ENCODE peak calls at places on chromosomes 12 and 14, in eight cellular contexts. S is suprapubic skin, E is transverse colon, F is HCT116, R is GM23338, K is endothelial cell of umbilical vein, H is upper lobe of left lung, X is stomach. W is an unnamed sample. For H3K36me3, the result is how much of the 10 kb centered on the place peaks cover.

GRCh38 chr12:39395866-39396265 is 47.1 kb downstream of the KIF21A start:
- DNase-seq in S (no peak), E (no peak), F (no peak), R (no peak), K (no peak), H (no peak), X (no peak), W (no peak)

GRCh38 chr12:132366341-132366861 is 37.0 kb upstream of the GALNT9 start:
- DNase-seq in S (no peak), E (no peak), F (no peak), R (no peak), K (no peak), H (no peak), X (no peak), W (no peak)

GRCh38 chr12:68236421-68237059 is 10.9 kb upstream of the IL26 start:
- DNase-seq in S (no peak), E (no peak), F (no peak), R (no peak), K (peak), H (no peak), X (no peak), W (no peak)

GRCh38 chr14:101237241-101237616 is 324.1 kb upstream of the DIO3 start:
- DNase-seq in S (peak), E (no peak), F (no peak), R (no peak), K (no peak), H (no peak), X (no peak), W (no peak)

GRCh38 chr12:112317481-112317880 is 64.8 kb downstream of the HECTD4 start:
- DNase-seq in S (no peak), E (no peak), F (no peak), R (no peak), K (no peak), H (no peak), X (no peak), W (no peak)

GRCh38 chr12:6532051-6532926 is 2.0 kb upstream of the GAPDH start:
- DNase-seq in S (no peak), E (peak), F (peak), R (peak), K (peak), H (peak), X (peak), W (no peak)

GRCh38 chr14:36519431-36520321 is at the start of gene NKX2-1:
- DNase-seq in S (no peak), E (no peak), F (no peak), R (peak), K (no peak), H (peak), X (no peak), W (peak)

GRCh38 chr12:24071842-24072241 is 122.4 kb upstream of the SOX5 start:
- DNase-seq in S (no peak), E (no peak), F (no peak), R (no peak), K (no peak), H (no peak), X (no peak), W (no peak)

GRCh38 chr14:61706096-61706690 is 10.9 kb downstream of the HIF1A start:
- DNase-seq in S (no peak), E (no peak), F (no peak), R (no peak), K (no peak), H (no peak), X (no peak), W (no peak)

GRCh38 chr14:21091784-21092146 is 6.7 kb downstream of the ZNF219 start:
- DNase-seq in S (no peak), E (no peak), F (no peak), R (no peak), K (no peak), H (no peak), X (no peak), W (no peak)

GRCh38 chr12:79326225-79326624 is 364.5 kb downstream of the PAWR start:
- DNase-seq in S (no peak), E (no peak), F (no peak), R (no peak), K (no peak), H (no peak), X (no peak), W (no peak)

GRCh38 chr12:15278816-15279658 is 43.3 kb upstream of the PTPRO start:
- DNase-seq in S (peak), E (peak), F (no peak), R (no peak), K (peak), H (peak), X (peak), W (peak)

GRCh38 chr14:53109028-53109687 is 44.0 kb downstream of the DDHD1 start:
- DNase-seq in S (no peak), E (peak), F (no peak), R (no peak), K (peak), H (no peak), X (no peak), W (no peak)

GRCh38 chr12:26403601-26404000 is 208.2 kb downstream of the SSPN start:
- DNase-seq in S (no peak), E (no peak), F (no peak), R (no peak), K (no peak), H (no peak), X (no peak), W (no peak)

GRCh38 chr12:113372371-113372770 is 14.0 kb downstream of the PLBD2 start:
- DNase-seq in S (no peak), E (no peak), F (no peak), R (no peak), K (no peak), H (no peak), X (no peak), W (no peak)

GRCh38 chr12:50453872-50454271 is 50.9 kb upstream of the DIP2B start:
- DNase-seq in S (no peak), E (no peak), F (no peak), R (no peak), K (no peak), H (no peak), X (no peak), W (no peak)

GRCh38 chr12:101299346-101299745 is 19.4 kb downstream of the UTP20 start:
- DNase-seq in S (no peak), E (no peak), F (no peak), R (no peak), K (no peak), H (no peak), X (no peak), W (no peak)

GRCh38 chr12:50086148-50086547 is 1.0 kb downstream of the SMARCD1 start:
- DNase-seq in S (no peak), E (no peak), F (no peak), R (no peak), K (no peak), H (no peak), X (no peak), W (no peak)

GRCh38 chr12:119693006-119693405 is 25.1 kb downstream of the PRKAB1 start:
- DNase-seq in S (no peak), E (peak), F (no peak), R (no peak), K (peak), H (peak), X (peak), W (no peak)

GRCh38 chr12:80509781-80510556 is 65.9 kb downstream of the PTPRQ start:
- DNase-seq in S (no peak), E (no peak), F (no peak), R (no peak), K (no peak), H (no peak), X (no peak), W (no peak)

GRCh38 chr12:6647083-6647604 is at the start of gene ACRBP:
- DNase-seq in S (no peak), E (peak), F (no peak), R (peak), K (peak), H (peak), X (peak), W (no peak)

GRCh38 chr12:56300644-56301464 is 724 bp upstream of the CS start:
- DNase-seq in S (no peak), E (no peak), F (no peak), R (peak), K (no peak), H (no peak), X (no peak), W (peak)

GRCh38 chr12:56297400-56297799 is 2.7 kb downstream of the CS start:
- DNase-seq in S (no peak), E (no peak), F (no peak), R (no peak), K (no peak), H (no peak), X (no peak), W (no peak)

GRCh38 chr12:56299308-56299852 is 750 bp downstream of the CS start:
- DNase-seq in S (no peak), E (peak), F (no peak), R (no peak), K (no peak), H (peak), X (no peak), W (no peak)

GRCh38 chr12:56298828-56299227 is 1.3 kb downstream of the CS start:
- DNase-seq in S (no peak), E (no peak), F (no peak), R (no peak), K (no peak), H (no peak), X (no peak), W (no peak)

DNA sequence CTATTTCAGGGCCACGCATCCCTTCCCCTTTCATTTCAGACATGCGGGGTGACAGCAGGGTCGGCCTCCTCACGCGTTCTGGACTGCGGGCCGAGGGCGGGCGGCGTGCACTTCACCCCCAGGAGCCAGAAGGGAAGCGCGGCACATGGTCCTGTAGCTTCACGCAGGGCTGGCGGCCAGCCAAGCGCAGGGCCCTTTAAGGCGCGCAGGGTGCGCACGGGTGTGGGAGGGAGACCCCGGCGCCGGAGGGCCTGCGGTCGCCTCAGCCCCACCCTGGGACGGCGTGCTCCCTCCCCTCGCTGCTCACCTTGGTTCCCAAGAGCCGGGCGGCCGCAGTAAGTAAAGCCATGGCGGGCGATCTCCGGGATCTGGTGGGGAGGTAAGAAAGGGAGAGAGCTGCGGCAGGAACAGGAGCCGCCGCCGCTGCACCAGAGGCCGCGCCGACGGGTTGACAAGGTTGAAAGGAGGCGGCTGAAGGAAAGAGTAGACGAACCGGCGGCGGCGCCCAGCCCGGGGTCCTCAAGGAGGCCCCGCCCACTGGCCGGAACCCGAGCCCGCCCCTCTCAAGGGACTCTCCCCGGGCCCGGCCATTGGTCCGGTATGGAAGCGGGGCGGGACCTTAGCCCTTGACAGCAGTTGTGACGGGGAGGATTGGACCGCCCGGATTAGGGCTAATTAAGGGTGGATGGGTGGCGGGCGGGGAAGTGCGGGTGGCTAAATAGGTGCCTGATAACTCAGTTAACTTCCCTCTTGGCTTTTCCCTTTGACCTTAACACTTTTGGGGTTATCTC is at the start of gene CS:
- DNase-seq in S (peak), E (peak), F (peak), R (peak), K (peak), H (peak), X (peak), W (peak)
- TF ChIP-seq CTCF in S (no peak), E (no peak), F (no peak), R (no peak), K (no peak), H (peak), X (no peak), W (no peak)

GRCh38 chr12:1429980-1430379 is 164.4 kb downstream of the FBXL14 start:
- DNase-seq in S (no peak), E (no peak), F (no peak), R (no peak), K (no peak), H (no peak), X (no peak), W (no peak)
- TF ChIP-seq POLR2AphosphoS5 in S (no peak), E (no peak), F (no peak), R (no peak), K (no peak), H (no peak), X (peak), W (peak)

DNA sequence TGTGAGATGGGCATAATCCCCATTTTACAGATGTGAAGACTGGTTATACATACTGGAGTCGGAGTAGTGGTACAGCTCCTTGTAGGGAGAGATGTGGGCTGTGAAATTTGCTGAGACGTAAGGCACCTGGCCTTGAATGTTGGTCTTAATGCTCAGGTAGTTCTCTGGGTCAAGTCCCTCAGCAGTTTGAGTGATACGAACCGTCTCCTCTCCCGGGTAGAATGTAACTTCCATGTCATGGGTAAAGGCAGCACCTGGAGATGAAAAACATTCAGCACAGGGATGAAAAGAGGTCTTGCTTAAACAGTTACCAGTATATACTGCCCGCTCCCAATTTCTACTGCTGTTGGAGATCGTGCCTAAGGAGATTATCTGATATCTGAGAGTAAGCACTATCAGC is 28.3 kb downstream of the NID2 start:
- DNase-seq in S (no peak), E (no peak), F (no peak), R (no peak), K (no peak), H (no peak), X (no peak), W (peak)
- H3K36me3 ChIP-seq in S (under half), E (under half), F (under half), R (under half), K (under half), H (under half), X (under half), W (half or more)

DNA sequence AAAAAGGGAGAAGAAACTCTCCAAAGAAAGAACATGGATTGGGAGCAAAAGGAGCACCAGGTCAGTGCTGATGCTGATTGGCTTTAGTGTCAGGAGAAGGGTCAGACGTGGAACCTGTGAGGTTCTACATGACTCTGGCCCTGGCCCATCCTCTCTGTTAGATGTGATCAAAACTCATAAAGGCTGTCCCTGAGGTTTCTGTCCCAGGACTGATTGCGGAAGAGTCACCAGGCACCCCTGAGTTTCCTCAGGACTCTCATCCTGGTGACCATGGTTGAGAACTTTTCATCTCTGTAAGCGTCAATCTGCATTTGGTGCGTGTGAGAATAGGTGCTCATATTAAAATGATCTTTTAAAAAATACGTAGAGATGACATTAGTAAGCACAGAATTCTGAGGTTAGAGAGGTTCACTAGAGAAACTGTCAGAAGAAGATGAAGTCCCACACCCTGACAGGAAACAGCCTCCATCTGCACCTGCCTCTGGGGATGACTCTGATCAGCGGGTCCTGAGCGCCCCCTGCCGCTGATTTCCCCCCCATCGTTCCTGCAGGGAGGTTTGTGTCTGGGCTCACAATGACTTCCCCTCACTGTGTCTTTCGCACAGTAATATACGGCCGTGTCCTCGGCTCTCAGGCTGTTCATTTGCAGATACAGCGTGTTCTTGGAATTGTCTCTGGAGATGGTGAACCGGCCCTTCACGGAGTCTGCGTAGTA is 741.8 kb downstream of the TMEM121 start:
- DNase-seq in S (no peak), E (peak), F (no peak), R (no peak), K (no peak), H (peak), X (peak), W (no peak)
- TF ChIP-seq CTCF in S (no peak), E (no peak), F (no peak), R (no peak), K (no peak), H (no peak), X (no peak), W (no peak)

GRCh38 chr14:105600939-105601359 is 74.6 kb downstream of the TMEM121 start:
- DNase-seq in S (no peak), E (no peak), F (no peak), R (no peak), K (no peak), H (no peak), X (no peak), W (no peak)
- TF ChIP-seq POLR2AphosphoS5 in S (no peak), E (no peak), F (no peak), R (no peak), K (no peak), H (no peak), X (no peak), W (no peak)

W was measured in esophagus muscularis mucosa.